ENCODE peak calls at places on chromosomes 2 and 18, in ten cellular contexts. A is retina; R is neural crest cell; W is NCI-H1105 treated with DMSO at 0.1 percent for 48 hours; K is brain pericyte; G is naive thymus-derived CD4-positive, alpha-beta T cell; B is NAMALWA; C is dorsolateral prefrontal cortex; J is NCI-H524; S is GM23338. D is an unnamed sample.

GRCh38 chr2:2516386-2516785 is 185.3 kb upstream of the MYT1L start:
- DNase-seq in A (no peak), B (no peak), K (no peak), W (no peak), S (no peak), G (no peak), J (no peak), C (no peak), R (no peak), D (no peak)

GRCh38 chr2:182924311-182924710 is 57.9 kb upstream of the FRZB start:
- DNase-seq in S (no peak), K (no peak), R (no peak), W (no peak), C (no peak), J (no peak), G (no peak), A (no peak), B (no peak), D (no peak)

GRCh38 chr2:7338961-7339360 is 421.7 kb downstream of the RNF144A start:
- DNase-seq in A (no peak), W (no peak), B (no peak), J (no peak), G (no peak), C (no peak), R (no peak), S (no peak), K (no peak), D (no peak)

GRCh38 chr18:63949068-63949737 is at the start of gene HMSD:
- DNase-seq in B (no peak), W (peak), A (peak), R (peak), C (peak), G (no peak), J (peak), S (peak), K (no peak), D (peak)

GRCh38 chr2:20509766-20510490 is 63.1 kb downstream of the RHOB start:
- DNase-seq in W (peak), G (no peak), B (no peak), C (peak), K (no peak), J (peak), S (peak), R (no peak), A (no peak), D (peak)

GRCh38 chr2:11977766-11978524 is 231.5 kb downstream of the LPIN1 start:
- DNase-seq in C (no peak), A (no peak), K (no peak), W (no peak), G (no peak), R (no peak), J (no peak), B (no peak), S (no peak), D (no peak)

GRCh38 chr2:242098445-242099128 is 229.1 kb downstream of the RTP5 start:
- DNase-seq in J (no peak), K (no peak), G (no peak), W (no peak), C (no peak), S (no peak), B (peak), R (no peak), A (no peak), D (no peak)

GRCh38 chr2:236631361-236632291 is 62.0 kb downstream of the ACKR3 start:
- DNase-seq in S (no peak), R (no peak), J (peak), W (no peak), A (no peak), C (no peak), K (no peak), B (no peak), G (no peak), D (no peak)

GRCh38 chr2:1796581-1796930 is 52.2 kb upstream of the PXDN start:
- DNase-seq in C (no peak), K (no peak), A (no peak), R (no peak), B (no peak), G (no peak), J (no peak), S (no peak), W (no peak), D (no peak)

GRCh38 chr2:47196499-47196898 is 41.4 kb upstream of the STPG4 start:
- DNase-seq in C (no peak), A (no peak), W (no peak), R (no peak), B (no peak), S (no peak), K (no peak), G (no peak), J (no peak), D (no peak)

GRCh38 chr2:12619975-12620374 is 96.8 kb upstream of the TRIB2 start:
- DNase-seq in C (no peak), J (no peak), K (peak), G (no peak), B (no peak), A (no peak), S (no peak), W (no peak), R (no peak), D (no peak)

GRCh38 chr2:20620696-20621365 is 30.1 kb downstream of the HS1BP3 start:
- DNase-seq in W (no peak), A (no peak), B (no peak), C (peak), K (no peak), J (no peak), R (no peak), G (no peak), S (no peak), D (no peak)

GRCh38 chr2:609520-610280 is 67.5 kb downstream of the TMEM18 start:
- DNase-seq in C (no peak), R (no peak), B (no peak), S (no peak), K (no peak), W (no peak), J (no peak), G (no peak), A (no peak), D (no peak)

GRCh38 chr2:200796561-200796960 is 15.1 kb upstream of the BZW1 start:
- DNase-seq in A (no peak), G (no peak), W (no peak), S (no peak), R (no peak), J (no peak), B (no peak), K (no peak), C (no peak), D (no peak)

GRCh38 chr2:82139979-82140611 is 1835.5 kb upstream of the LRRTM1 start:
- DNase-seq in B (no peak), R (no peak), K (no peak), G (no peak), C (no peak), S (no peak), W (no peak), A (no peak), J (no peak), D (no peak)

GRCh38 chr2:9967053-9967775 is 15.7 kb downstream of the GRHL1 start:
- DNase-seq in W (no peak), R (no peak), C (no peak), J (no peak), B (peak), A (peak), S (no peak), G (no peak), K (no peak), D (no peak)

GRCh38 chr2:235689427-235689853 is 195.6 kb downstream of the AGAP1 start:
- DNase-seq in J (no peak), G (no peak), B (no peak), S (no peak), K (no peak), C (peak), A (no peak), W (no peak), R (no peak), D (no peak)

GRCh38 chr2:238247841-238248440 is 8.1 kb upstream of the HES6 start:
- DNase-seq in R (no peak), W (no peak), S (no peak), J (no peak), A (no peak), G (no peak), K (no peak), B (no peak), C (no peak), D (no peak)

GRCh38 chr2:181440919-181441318 is 16.3 kb upstream of the ITGA4 start:
- DNase-seq in K (no peak), R (no peak), J (peak), A (no peak), S (no peak), B (no peak), G (no peak), W (no peak), C (no peak), D (no peak)

D was measured in NCI-H526.